ENCODE peak calls at places on chromosomes 3 and 15, in six cellular contexts. One of them, this sample, is unnamed.

GRCh38 chr3:8164145-8164544 is 337.5 kb upstream of the LMCD1 start:
- DNase-seq in stomach: no peak
- DNase-seq in suprapubic skin: no peak
- DNase-seq in ovary: no peak
- DNase-seq in transverse colon: no peak
- DNase-seq in tibial nerve: no peak
- DNase-seq in this sample: no peak

GRCh38 chr15:39922450-39923092 is 2.5 kb upstream of the GPR176 start:
- DNase-seq in stomach: no peak
- DNase-seq in suprapubic skin: no peak
- DNase-seq in ovary: no peak
- DNase-seq in transverse colon: no peak
- DNase-seq in tibial nerve: no peak
- DNase-seq in this sample: no peak

GRCh38 chr15:79035814-79036213 is 54.8 kb downstream of the RASGRF1 start:
- DNase-seq in stomach: no peak
- DNase-seq in suprapubic skin: no peak
- DNase-seq in ovary: no peak
- DNase-seq in transverse colon: no peak
- DNase-seq in tibial nerve: no peak
- DNase-seq in this sample: no peak

GRCh38 chr15:52101542-52102340 is 10.8 kb downstream of the BCL2L10 start:
- DNase-seq in stomach: no peak
- DNase-seq in suprapubic skin: no peak
- DNase-seq in ovary: no peak
- DNase-seq in transverse colon: no peak
- DNase-seq in tibial nerve: no peak
- DNase-seq in this sample: no peak

GRCh38 chr3:141231923-141232861 is 567 bp downstream of the PXYLP1 start:
- DNase-seq in stomach: peak; percentile 66
- DNase-seq in suprapubic skin: no peak
- DNase-seq in ovary: peak; percentile 68
- DNase-seq in transverse colon: peak; percentile 55
- DNase-seq in tibial nerve: no peak
- DNase-seq in this sample: peak; percentile 76

GRCh38 chr3:22922317-22922716 is 280.8 kb upstream of the UBE2E2 start:
- DNase-seq in stomach: no peak
- DNase-seq in suprapubic skin: no peak
- DNase-seq in ovary: no peak
- DNase-seq in transverse colon: no peak
- DNase-seq in tibial nerve: no peak
- DNase-seq in this sample: no peak

GRCh38 chr3:46632792-46633191 is 20.5 kb downstream of the FAM240A start:
- DNase-seq in stomach: no peak
- DNase-seq in suprapubic skin: no peak
- DNase-seq in ovary: no peak
- DNase-seq in transverse colon: no peak
- DNase-seq in tibial nerve: no peak
- DNase-seq in this sample: no peak

GRCh38 chr15:42137461-42138261 is 18.8 kb downstream of the PLA2G4F start:
- DNase-seq in stomach: peak; percentile 25
- DNase-seq in suprapubic skin: peak; percentile 65
- DNase-seq in ovary: no peak
- DNase-seq in transverse colon: no peak
- DNase-seq in tibial nerve: peak; percentile 64
- DNase-seq in this sample: peak; percentile 28

GRCh38 chr15:79432345-79433311 is 492 bp downstream of the MINAR1 start:
- DNase-seq in stomach: no peak
- DNase-seq in suprapubic skin: no peak
- DNase-seq in ovary: no peak
- DNase-seq in transverse colon: no peak
- DNase-seq in tibial nerve: no peak
- DNase-seq in this sample: no peak

GRCh38 chr3:15796771-15797599 is 794 bp downstream of the ANKRD28 start:
- DNase-seq in stomach: no peak
- DNase-seq in suprapubic skin: no peak
- DNase-seq in ovary: no peak
- DNase-seq in transverse colon: no peak
- DNase-seq in tibial nerve: no peak
- DNase-seq in this sample: no peak

GRCh38 chr15:61951949-61952348 is 108.3 kb downstream of the VPS13C start:
- DNase-seq in stomach: peak; percentile 25
- DNase-seq in suprapubic skin: no peak
- DNase-seq in ovary: no peak
- DNase-seq in transverse colon: no peak
- DNase-seq in tibial nerve: no peak
- DNase-seq in this sample: no peak

GRCh38 chr15:22786868-22787698 is 639 bp downstream of the NIPA1 start:
- DNase-seq in stomach: peak; percentile 30
- DNase-seq in suprapubic skin: no peak
- DNase-seq in ovary: no peak
- DNase-seq in transverse colon: peak; percentile 30
- DNase-seq in tibial nerve: no peak
- DNase-seq in this sample: no peak

GRCh38 chr3:29346828-29347227 is 66.0 kb downstream of the RBMS3 start:
- DNase-seq in stomach: no peak
- DNase-seq in suprapubic skin: no peak
- DNase-seq in ovary: no peak
- DNase-seq in transverse colon: no peak
- DNase-seq in tibial nerve: no peak
- DNase-seq in this sample: no peak

DNA sequence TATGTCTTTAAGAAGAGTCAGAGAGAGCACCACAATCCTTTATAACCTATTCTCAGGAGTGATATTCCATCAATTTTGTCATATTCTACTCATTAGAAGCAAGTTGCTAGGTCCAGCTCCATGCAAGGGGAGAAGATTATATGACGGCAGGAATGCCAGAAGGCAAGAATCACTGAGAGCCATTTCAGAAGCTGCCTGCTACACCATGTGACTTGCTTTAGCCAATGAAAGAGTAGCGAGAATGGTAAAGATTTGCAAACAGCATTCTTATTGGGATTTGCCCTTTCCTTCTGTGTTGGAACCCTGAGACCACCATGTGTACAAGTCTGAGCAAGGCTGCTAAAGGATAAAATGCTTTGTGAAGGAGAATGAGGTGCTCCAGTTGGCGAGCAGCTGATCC is 4.5 kb upstream of the C3orf70 start:
- DNase-seq in stomach: no peak
- DNase-seq in suprapubic skin: no peak
- DNase-seq in ovary: no peak
- DNase-seq in transverse colon: no peak
- DNase-seq in tibial nerve: no peak
- DNase-seq in this sample: no peak
- TF ChIP-seq EP300 in stomach: no peak
- TF ChIP-seq EP300 in suprapubic skin: no peak
- TF ChIP-seq EP300 in ovary: no peak
- TF ChIP-seq EP300 in transverse colon: no peak
- TF ChIP-seq EP300 in tibial nerve: no peak
- TF ChIP-seq EP300 in this sample: no peak

GRCh38 chr3:188259611-188260010 is 105.7 kb downstream of the LPP start:
- DNase-seq in stomach: no peak
- DNase-seq in suprapubic skin: no peak
- DNase-seq in ovary: no peak
- DNase-seq in transverse colon: no peak
- DNase-seq in tibial nerve: no peak
- DNase-seq in this sample: no peak

GRCh38 chr3:188261011-188261410 is 107.1 kb downstream of the LPP start:
- DNase-seq in stomach: no peak
- DNase-seq in suprapubic skin: no peak
- DNase-seq in ovary: no peak
- DNase-seq in transverse colon: no peak
- DNase-seq in tibial nerve: no peak
- DNase-seq in this sample: no peak

GRCh38 chr3:188264231-188265213 is 110.6 kb downstream of the LPP start:
- DNase-seq in stomach: no peak
- DNase-seq in suprapubic skin: no peak
- DNase-seq in ovary: peak; percentile 32
- DNase-seq in transverse colon: no peak
- DNase-seq in tibial nerve: peak; percentile 63
- DNase-seq in this sample: peak; percentile 85

GRCh38 chr3:188262488-188262887 is 108.5 kb downstream of the LPP start:
- DNase-seq in stomach: no peak
- DNase-seq in suprapubic skin: no peak
- DNase-seq in ovary: no peak
- DNase-seq in transverse colon: no peak
- DNase-seq in tibial nerve: no peak
- DNase-seq in this sample: no peak

DNA sequence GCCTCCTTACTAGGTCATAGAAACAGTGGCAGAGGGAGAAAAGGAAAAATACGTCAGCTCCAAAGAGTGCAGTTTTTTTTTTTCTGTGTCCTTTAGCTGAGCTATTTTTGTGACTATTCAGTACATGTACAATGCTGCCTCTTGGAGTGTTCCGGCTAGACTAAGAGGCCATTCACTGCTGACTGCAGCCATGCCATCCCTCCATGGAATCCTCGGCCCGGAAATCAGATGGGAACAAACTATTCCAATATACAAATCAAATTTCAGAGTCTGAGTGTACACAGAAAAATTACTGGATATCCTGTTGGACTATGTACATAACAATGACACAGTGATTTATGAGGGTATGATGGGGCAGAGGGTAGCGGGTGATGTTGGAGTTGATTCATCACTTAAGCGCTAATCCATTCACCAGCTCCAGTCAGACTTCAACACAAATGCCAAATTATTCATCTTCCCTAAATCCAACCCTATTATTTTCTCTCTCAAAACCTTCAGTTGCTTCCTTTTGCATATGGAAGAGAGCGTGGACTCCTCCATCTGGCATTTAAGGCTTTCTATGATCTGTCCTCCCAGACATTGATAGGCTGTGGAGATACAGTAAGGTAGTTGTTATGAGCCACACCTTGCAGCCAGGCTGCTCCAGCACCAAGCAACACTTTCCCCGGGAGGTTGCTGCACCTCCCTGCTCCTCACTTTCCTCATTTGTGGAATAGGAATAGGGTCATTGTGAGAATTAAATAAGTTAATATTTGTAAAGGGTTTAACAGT is 109.1 kb downstream of the LPP start:
- DNase-seq in stomach: no peak
- DNase-seq in suprapubic skin: no peak
- DNase-seq in ovary: no peak
- DNase-seq in transverse colon: no peak
- DNase-seq in tibial nerve: no peak
- DNase-seq in this sample: no peak
- TF ChIP-seq EP300 in stomach: peak; percentile 89
- TF ChIP-seq EP300 in suprapubic skin: peak; percentile 86
- TF ChIP-seq EP300 in ovary: no peak
- TF ChIP-seq EP300 in transverse colon: peak; percentile 74
- TF ChIP-seq EP300 in tibial nerve: peak; percentile 72
- TF ChIP-seq EP300 in this sample: peak; percentile 53

GRCh38 chr15:88998980-88999713 is 86.0 kb upstream of the MFGE8 start:
- DNase-seq in stomach: no peak
- DNase-seq in suprapubic skin: peak; percentile 38
- DNase-seq in ovary: no peak
- DNase-seq in transverse colon: no peak
- DNase-seq in tibial nerve: no peak
- DNase-seq in this sample: no peak

GRCh38 chr15:89003865-89004725 is 84.2 kb upstream of the ABHD2 start:
- DNase-seq in stomach: no peak
- DNase-seq in suprapubic skin: peak; percentile 56
- DNase-seq in ovary: no peak
- DNase-seq in transverse colon: no peak
- DNase-seq in tibial nerve: no peak
- DNase-seq in this sample: no peak

GRCh38 chr15:89004726-89005030 is 83.6 kb upstream of the ABHD2 start:
- DNase-seq in stomach: no peak
- DNase-seq in suprapubic skin: peak; percentile 52
- DNase-seq in ovary: no peak
- DNase-seq in transverse colon: no peak
- DNase-seq in tibial nerve: no peak
- DNase-seq in this sample: no peak

GRCh38 chr15:89002830-89003229 is 85.4 kb upstream of the ABHD2 start:
- DNase-seq in stomach: no peak
- DNase-seq in suprapubic skin: peak; percentile 35
- DNase-seq in ovary: no peak
- DNase-seq in transverse colon: no peak
- DNase-seq in tibial nerve: no peak
- DNase-seq in this sample: no peak

GRCh38 chr15:89002281-89002761 is 85.9 kb upstream of the ABHD2 start:
- DNase-seq in stomach: no peak
- DNase-seq in suprapubic skin: peak; percentile 49
- DNase-seq in ovary: peak; percentile 22
- DNase-seq in transverse colon: peak; percentile 47
- DNase-seq in tibial nerve: no peak
- DNase-seq in this sample: no peak
- TF ChIP-seq EP300 in stomach: no peak
- TF ChIP-seq EP300 in suprapubic skin: no peak
- TF ChIP-seq EP300 in ovary: no peak
- TF ChIP-seq EP300 in transverse colon: no peak
- TF ChIP-seq EP300 in tibial nerve: no peak
- TF ChIP-seq EP300 in this sample: no peak

GRCh38 chr3:124243253-124243859 is 251.4 kb upstream of the ROPN1 start:
- DNase-seq in stomach: no peak
- DNase-seq in suprapubic skin: no peak
- DNase-seq in ovary: no peak
- DNase-seq in transverse colon: no peak
- DNase-seq in tibial nerve: no peak
- DNase-seq in this sample: no peak

GRCh38 chr3:124250053-124250452 is 258.1 kb upstream of the ROPN1 start:
- DNase-seq in stomach: no peak
- DNase-seq in suprapubic skin: no peak
- DNase-seq in ovary: no peak
- DNase-seq in transverse colon: no peak
- DNase-seq in tibial nerve: no peak
- DNase-seq in this sample: no peak

GRCh38 chr3:124246949-124247348 is 255.0 kb upstream of the ROPN1 start:
- DNase-seq in stomach: no peak
- DNase-seq in suprapubic skin: no peak
- DNase-seq in ovary: no peak
- DNase-seq in transverse colon: peak; percentile 19
- DNase-seq in tibial nerve: no peak
- DNase-seq in this sample: no peak

GRCh38 chr3:124246366-124246765 is 254.4 kb upstream of the ROPN1 start:
- DNase-seq in stomach: no peak
- DNase-seq in suprapubic skin: no peak
- DNase-seq in ovary: no peak
- DNase-seq in transverse colon: no peak
- DNase-seq in tibial nerve: no peak
- DNase-seq in this sample: no peak

DNA sequence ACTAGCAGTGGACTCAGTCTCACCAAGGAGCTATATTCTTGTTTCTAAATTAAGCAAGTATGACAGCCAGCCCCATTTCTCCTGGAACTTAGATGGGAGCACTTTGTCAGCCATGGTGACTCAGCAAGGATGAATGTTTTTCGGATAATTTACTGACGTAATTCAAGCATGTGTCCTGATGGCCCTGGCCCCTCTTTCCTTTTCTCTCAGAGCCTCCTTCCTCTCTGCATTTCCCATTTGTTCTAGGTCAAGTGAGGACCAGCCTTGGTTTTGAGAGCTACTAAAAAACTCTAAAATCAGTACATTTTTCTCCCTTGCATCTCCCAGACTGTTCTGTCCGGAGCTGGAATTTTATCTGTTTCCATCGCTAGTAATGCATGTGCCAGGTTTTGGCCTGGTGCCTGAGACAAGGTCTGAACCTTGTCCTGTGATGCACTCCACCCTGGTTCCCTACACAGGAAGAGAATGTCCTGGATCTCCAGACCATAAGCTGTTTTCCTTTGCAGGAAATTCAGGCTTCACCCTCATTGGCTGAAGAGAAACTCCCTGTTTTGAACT is 256.6 kb upstream of the ROPN1 start:
- DNase-seq in stomach: peak; percentile 42
- DNase-seq in suprapubic skin: no peak
- DNase-seq in ovary: no peak
- DNase-seq in transverse colon: peak; percentile 82
- DNase-seq in tibial nerve: peak; percentile 41
- DNase-seq in this sample: peak; percentile 70
- TF ChIP-seq EP300 in stomach: peak; percentile 81
- TF ChIP-seq EP300 in suprapubic skin: no peak
- TF ChIP-seq EP300 in ovary: no peak
- TF ChIP-seq EP300 in transverse colon: peak; percentile 6
- TF ChIP-seq EP300 in tibial nerve: peak; percentile 54
- TF ChIP-seq EP300 in this sample: no peak

This sample was measured in sigmoid colon.